ENCODE peak calls at places on chromosomes 16 and 17, in five cellular contexts. One of them, this sample, is unnamed.

GRCh38 chr17:65656390-65657250 is 95.2 kb upstream of the AXIN2 start:
- DNase-seq in AG08396: no peak
- DNase-seq in T-helper 9 cell: no peak
- DNase-seq in uterus: no peak
- DNase-seq in transverse colon: no peak
- DNase-seq in this sample: no peak

GRCh38 chr16:998211-998610 is 16.6 kb downstream of the SOX8 start:
- DNase-seq in AG08396: no peak
- DNase-seq in T-helper 9 cell: no peak
- DNase-seq in uterus: no peak
- DNase-seq in transverse colon: no peak
- DNase-seq in this sample: no peak

GRCh38 chr16:69917311-69917710 is 33.8 kb upstream of the CLEC18A start:
- DNase-seq in AG08396: no peak
- DNase-seq in T-helper 9 cell: no peak
- DNase-seq in uterus: no peak
- DNase-seq in transverse colon: no peak
- DNase-seq in this sample: no peak

GRCh38 chr16:84826558-84826941 is 6.8 kb downstream of the CRISPLD2 start:
- DNase-seq in AG08396: no peak
- DNase-seq in T-helper 9 cell: no peak
- DNase-seq in uterus: peak
- DNase-seq in transverse colon: peak
- DNase-seq in this sample: peak

GRCh38 chr17:2137342-2138098 is 82.6 kb downstream of the HIC1 start:
- DNase-seq in AG08396: peak
- DNase-seq in T-helper 9 cell: no peak
- DNase-seq in uterus: no peak
- DNase-seq in transverse colon: peak
- DNase-seq in this sample: no peak

GRCh38 chr16:65281636-65282035 is 159.8 kb upstream of the CDH11 start:
- DNase-seq in AG08396: no peak
- DNase-seq in T-helper 9 cell: no peak
- DNase-seq in uterus: no peak
- DNase-seq in transverse colon: no peak
- DNase-seq in this sample: no peak

GRCh38 chr16:49854227-49855203 is 1.4 kb downstream of the ZNF423 start:
- DNase-seq in AG08396: no peak
- DNase-seq in T-helper 9 cell: no peak
- DNase-seq in uterus: peak
- DNase-seq in transverse colon: peak
- DNase-seq in this sample: no peak

GRCh38 chr16:71358464-71359031 is at the start of gene CALB2:
- DNase-seq in AG08396: peak
- DNase-seq in T-helper 9 cell: peak
- DNase-seq in uterus: peak
- DNase-seq in transverse colon: peak
- DNase-seq in this sample: peak

GRCh38 chr17:48505788-48506187 is 25.0 kb downstream of the HOXB1 start:
- DNase-seq in AG08396: peak
- DNase-seq in T-helper 9 cell: peak
- DNase-seq in uterus: no peak
- DNase-seq in transverse colon: no peak
- DNase-seq in this sample: no peak

GRCh38 chr17:45431531-45432404 is 902 bp downstream of the ARHGAP27 start:
- DNase-seq in AG08396: peak
- DNase-seq in T-helper 9 cell: peak
- DNase-seq in uterus: peak
- DNase-seq in transverse colon: peak
- DNase-seq in this sample: peak

GRCh38 chr17:2929881-2930533 is 133.4 kb downstream of the OR1D5 start:
- DNase-seq in AG08396: peak
- DNase-seq in T-helper 9 cell: peak
- DNase-seq in uterus: no peak
- DNase-seq in transverse colon: peak
- DNase-seq in this sample: peak

GRCh38 chr17:39739020-39739884 is 1.5 kb downstream of the GRB7 start:
- DNase-seq in AG08396: peak
- DNase-seq in T-helper 9 cell: no peak
- DNase-seq in uterus: peak
- DNase-seq in transverse colon: peak
- DNase-seq in this sample: no peak

GRCh38 chr16:67719778-67720144 is 645 bp upstream of the GFOD2 start:
- DNase-seq in AG08396: peak
- DNase-seq in T-helper 9 cell: peak
- DNase-seq in uterus: no peak
- DNase-seq in transverse colon: peak
- DNase-seq in this sample: peak

GRCh38 chr16:3611145-3611977 is at the start of gene SLX4:
- DNase-seq in AG08396: peak
- DNase-seq in T-helper 9 cell: peak
- DNase-seq in uterus: peak
- DNase-seq in transverse colon: peak
- DNase-seq in this sample: peak

GRCh38 chr17:82405051-82405450 is 13.1 kb upstream of the HEXD start:
- DNase-seq in AG08396: no peak
- DNase-seq in T-helper 9 cell: no peak
- DNase-seq in uterus: no peak
- DNase-seq in transverse colon: no peak
- DNase-seq in this sample: no peak

GRCh38 chr16:19294156-19294649 is 8.7 kb downstream of the CLEC19A start:
- DNase-seq in AG08396: no peak
- DNase-seq in T-helper 9 cell: no peak
- DNase-seq in uterus: peak
- DNase-seq in transverse colon: peak
- DNase-seq in this sample: peak

GRCh38 chr17:41781404-41782110 is 5.0 kb downstream of the JUP start:
- DNase-seq in AG08396: no peak
- DNase-seq in T-helper 9 cell: no peak
- DNase-seq in uterus: no peak
- DNase-seq in transverse colon: no peak
- DNase-seq in this sample: no peak

This sample was measured in heart left ventricle.